ENCODE peak calls at places on chromosome 1, in ten cellular contexts. T is GM23338, X is fibroblast of mammary gland, L is transverse colon, O is fibroblast of pulmonary artery, M is IMR-90, U is dorsolateral prefrontal cortex, Z is GM12865, D is lower lobe of right lung, E is H1. K is an unnamed sample.

GRCh38 chr1:47703981-47704596 is 266.2 kb downstream of the FOXD2 start:
- DNase-seq in T (no peak), X (peak; percentile 87), L (no peak), O (peak; percentile 25), M (peak; percentile 30), U (no peak), Z (no peak), D (no peak), E (no peak), K (no peak)

GRCh38 chr1:179831852-179832699 is 45.5 kb downstream of the TOR1AIP2 start:
- DNase-seq in T (no peak), X (no peak), L (no peak), O (no peak), M (peak; percentile 23), U (no peak), Z (peak; percentile 26), D (no peak), E (no peak), K (no peak)

GRCh38 chr1:46735708-46736324 is 16.9 kb upstream of the EFCAB14 start:
- DNase-seq in T (peak; percentile 86), X (peak; percentile 65), L (no peak), O (peak; percentile 82), M (peak; percentile 60), U (no peak), Z (peak; percentile 56), D (no peak), E (no peak), K (no peak)

GRCh38 chr1:1875932-1876331 is 15.0 kb downstream of the GNB1 start:
- DNase-seq in T (no peak), X (no peak), L (no peak), O (no peak), M (no peak), U (no peak), Z (no peak), D (peak; percentile 4), E (no peak), K (no peak)

GRCh38 chr1:40919475-40920011 is 57.4 kb upstream of the CITED4 start:
- DNase-seq in T (no peak), X (no peak), L (no peak), O (no peak), M (no peak), U (peak; percentile 90), Z (no peak), D (no peak), E (no peak), K (no peak)

GRCh38 chr1:28087614-28088167 is 719 bp downstream of the EYA3 start:
- DNase-seq in T (peak; percentile 70), X (peak; percentile 21), L (no peak), O (peak; percentile 16), M (peak; percentile 27), U (no peak), Z (peak; percentile 67), D (no peak), E (no peak), K (no peak)

GRCh38 chr1:187157552-187157951 is 328.8 kb downstream of the PLA2G4A start:
- DNase-seq in T (peak; percentile 2), X (no peak), L (no peak), O (no peak), M (no peak), U (no peak), Z (no peak), D (no peak), E (no peak), K (no peak)

GRCh38 chr1:31818204-31818603 is 2.4 kb upstream of the SPOCD1 start:
- DNase-seq in T (no peak), X (peak; percentile 19), L (no peak), O (no peak), M (no peak), U (no peak), Z (no peak), D (no peak), E (no peak), K (no peak)

GRCh38 chr1:62274496-62274895 is 44.7 kb downstream of the KANK4 start:
- DNase-seq in T (no peak), X (no peak), L (no peak), O (no peak), M (no peak), U (no peak), Z (no peak), D (no peak), E (no peak), K (no peak)

GRCh38 chr1:38817958-38818705 is 41.4 kb downstream of the RRAGC start:
- DNase-seq in T (peak; percentile 76), X (no peak), L (peak; percentile 15), O (peak; percentile 11), M (no peak), U (no peak), Z (peak; percentile 36), D (peak; percentile 61), E (no peak), K (peak; percentile 64)

DNA sequence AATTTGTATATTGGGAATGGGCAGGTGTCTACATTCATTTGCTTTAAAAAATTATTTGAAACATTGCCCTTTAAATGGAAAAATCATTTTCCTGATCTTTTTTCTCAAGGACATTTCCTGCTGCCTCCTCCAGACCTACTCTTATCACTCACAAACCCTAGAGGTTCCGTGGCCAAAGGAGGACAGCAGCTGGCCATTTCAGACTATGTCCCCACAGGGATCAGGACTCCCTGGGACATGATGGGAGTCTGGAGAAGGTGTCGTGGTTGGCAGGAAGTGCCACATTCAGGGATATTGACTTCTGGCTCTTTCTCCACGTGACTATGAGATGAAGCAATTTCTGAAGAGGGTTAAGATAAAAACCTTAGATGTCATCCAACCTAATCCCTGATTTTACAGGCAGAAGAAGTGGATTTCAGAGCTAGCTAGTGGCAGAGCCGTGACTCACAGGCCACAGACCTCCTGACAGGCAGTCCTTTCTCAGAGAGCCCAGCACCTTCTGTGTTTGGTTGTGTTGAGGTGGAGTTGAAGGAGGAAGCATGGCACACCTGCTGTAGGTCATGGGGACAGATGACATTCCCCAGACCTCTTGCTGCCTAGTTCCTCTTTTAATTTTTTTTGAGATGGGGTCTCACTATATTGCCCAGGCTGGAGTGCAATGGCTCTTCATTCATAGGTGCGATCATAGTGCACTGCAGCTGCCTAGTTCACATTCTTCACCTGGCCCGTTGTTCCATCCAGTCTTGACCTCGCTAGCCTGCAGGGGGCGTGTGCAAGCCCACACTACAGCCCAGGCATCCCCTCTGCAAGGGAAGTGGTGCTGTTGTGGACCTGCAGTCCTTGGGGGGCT is 25.5 kb upstream of the IL10 start:
- DNase-seq in T (peak; percentile 79), X (no peak), L (peak; percentile 22), O (peak; percentile 19), M (no peak), U (no peak), Z (peak; percentile 69), D (no peak), E (peak; percentile 25), K (no peak)
- TF ChIP-seq CTCF in T (peak; percentile 91), X (peak; percentile 53), L (no peak), O (peak; percentile 47), M (peak; percentile 25), U (no peak), Z (peak; percentile 83), D (peak; percentile 36), E (peak; percentile 71), K (no peak)

GRCh38 chr1:236489710-236490377 is 33.9 kb upstream of the LGALS8 start:
- DNase-seq in T (peak; percentile 82), X (peak; percentile 65), L (no peak), O (peak; percentile 78), M (peak; percentile 55), U (no peak), Z (peak; percentile 56), D (no peak), E (no peak), K (no peak)
- TF ChIP-seq CTCF in T (peak; percentile 63), X (peak; percentile 42), L (peak; percentile 58), O (peak; percentile 46), M (peak; percentile 62), U (peak; percentile 71), Z (peak; percentile 41), D (peak; percentile 59), E (peak; percentile 34), K (no peak)

DNA sequence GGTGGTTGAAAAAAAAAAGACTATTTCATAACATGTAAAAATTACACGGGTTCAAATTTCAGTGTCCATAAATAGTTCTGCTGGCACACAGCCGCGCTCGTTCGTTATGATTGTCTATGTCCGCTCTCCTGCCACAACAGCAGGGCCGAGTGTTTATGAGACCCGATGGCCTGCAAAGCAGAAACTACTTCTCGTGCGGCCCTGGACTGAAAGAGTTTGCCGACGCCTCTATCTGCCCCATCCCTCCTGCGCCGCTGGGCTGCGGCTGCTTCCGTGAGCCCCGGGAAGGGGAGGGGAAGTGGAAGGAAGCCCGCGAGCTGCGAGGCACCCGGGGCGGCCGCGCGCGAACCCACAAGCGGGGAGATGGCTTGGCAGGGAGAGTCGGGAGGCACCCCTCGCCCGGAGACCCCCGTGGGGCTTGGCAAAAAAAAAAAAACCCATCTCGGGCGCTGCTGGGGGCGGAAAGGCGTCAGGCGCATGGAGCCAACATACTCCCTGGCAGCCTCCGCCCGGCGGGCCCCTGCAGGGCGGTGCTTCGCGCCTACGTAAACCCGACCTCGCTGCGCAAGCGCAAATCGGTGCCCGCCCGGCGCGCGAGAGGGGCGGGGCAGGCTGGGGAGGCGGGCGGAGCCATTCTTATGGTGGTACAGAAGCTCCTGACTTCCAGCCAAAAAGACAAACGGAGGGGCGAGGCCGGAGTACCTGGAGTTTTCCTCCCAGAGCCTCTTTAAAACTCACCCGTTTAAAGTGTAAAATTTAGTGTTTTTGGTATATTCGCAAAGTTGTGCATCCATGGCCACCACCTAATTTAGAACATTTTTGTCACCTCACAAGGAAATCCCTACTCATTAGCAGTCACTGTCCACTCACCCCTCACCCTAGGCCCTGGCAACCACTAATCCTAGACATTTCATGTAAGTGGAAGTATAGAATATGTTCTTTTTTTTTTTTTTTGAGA is 8.3 kb downstream of the SLC27A3 start:
- DNase-seq in T (peak; percentile 91), X (peak; percentile 84), L (peak; percentile 93), O (peak; percentile 93), M (peak; percentile 86), U (peak; percentile 82), Z (peak; percentile 97), D (peak; percentile 94), E (peak; percentile 80), K (peak; percentile 92)
- TF ChIP-seq CTCF in T (no peak), X (no peak), L (no peak), O (no peak), M (no peak), U (peak; percentile 16), Z (no peak), D (no peak), E (no peak), K (no peak)

DNA sequence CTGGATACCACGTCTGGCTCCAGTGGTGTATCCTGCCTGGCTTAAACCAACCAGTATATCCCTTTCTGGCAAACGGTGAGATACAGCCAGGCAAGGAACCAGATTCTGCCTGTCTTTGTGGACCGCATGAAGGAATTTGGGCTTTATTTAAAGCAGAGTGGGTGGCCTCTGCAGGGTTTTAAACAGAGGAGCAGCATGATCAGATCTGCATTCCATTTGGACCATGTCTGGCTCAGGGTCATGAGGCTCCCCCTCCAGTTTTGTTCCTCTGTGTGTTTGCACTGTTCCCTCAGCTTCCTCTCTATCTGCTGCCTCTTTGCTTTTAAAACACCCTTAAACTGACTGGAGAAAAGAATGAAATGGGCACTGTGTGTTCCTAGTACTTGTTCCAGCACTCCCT is 195.0 kb downstream of the GIPC2 start:
- DNase-seq in T (no peak), X (no peak), L (no peak), O (no peak), M (peak; percentile 26), U (no peak), Z (no peak), D (no peak), E (no peak), K (no peak)
- TF ChIP-seq CTCF in T (no peak), X (no peak), L (no peak), O (no peak), M (no peak), U (no peak), Z (no peak), D (no peak), E (no peak), K (no peak)